ENCODE peak calls at places on chromosomes 12 and 14, in six cellular contexts. M is mammary epithelial cell, N is fibroblast of mammary gland, C is endothelial cell of umbilical vein, Y is prostate gland, J is A549. O is an unnamed sample.

GRCh38 chr12:83997425-83997824 is 915.2 kb downstream of the SLC6A15 start:
- DNase-seq in N (peak; percentile 7), J (no peak), C (no peak), Y (no peak), M (no peak), O (no peak)

GRCh38 chr12:4530982-4531586 is 7.6 kb upstream of the RAD51AP1 start:
- DNase-seq in N (no peak), C (no peak), M (no peak), Y (no peak), J (no peak), O (no peak)

GRCh38 chr12:85076688-85077430 is 40.7 kb downstream of the LRRIQ1 start:
- DNase-seq in C (peak; percentile 87), Y (peak; percentile 16), N (peak; percentile 81), M (peak; percentile 89), J (peak; percentile 44), O (peak; percentile 94)

GRCh38 chr14:103517626-103518415 is 4.8 kb downstream of the CKB start:
- DNase-seq in N (no peak), M (no peak), J (no peak), C (no peak), Y (no peak), O (no peak)

GRCh38 chr14:92426237-92426636 is 87.3 kb upstream of the RIN3 start:
- DNase-seq in M (peak; percentile 9), C (no peak), Y (no peak), N (peak; percentile 49), J (no peak), O (no peak)

GRCh38 chr12:125773033-125773432 is 707.8 kb downstream of the AACS start:
- DNase-seq in C (no peak), Y (no peak), J (peak; percentile 18), N (peak; percentile 6), M (no peak), O (peak; percentile 1)

GRCh38 chr12:120090211-120090610 is 26.3 kb downstream of the RAB35 start:
- DNase-seq in N (no peak), M (no peak), Y (no peak), J (no peak), C (no peak), O (no peak)

GRCh38 chr12:25591132-25591531 is 38.0 kb upstream of the LMNTD1 start:
- DNase-seq in M (no peak), Y (no peak), C (no peak), J (no peak), N (peak; percentile 26), O (peak; percentile 3)

GRCh38 chr14:105860615-105861580 is 334.5 kb downstream of the TMEM121 start:
- DNase-seq in Y (no peak), C (no peak), N (no peak), M (no peak), J (no peak), O (no peak)

GRCh38 chr14:35402323-35403084 is 2.0 kb downstream of the NFKBIA start:
- DNase-seq in M (peak; percentile 52), C (peak; percentile 38), N (no peak), Y (no peak), J (no peak), O (peak; percentile 45)

GRCh38 chr12:18430425-18431048 is 169.2 kb downstream of the PIK3C2G start:
- DNase-seq in J (peak; percentile 20), M (peak; percentile 38), C (peak; percentile 62), Y (peak; percentile 9), N (peak; percentile 71), O (peak; percentile 59)

GRCh38 chr14:42140831-42141279 is 534.2 kb downstream of the LRFN5 start:
- DNase-seq in N (peak; percentile 90), C (no peak), M (peak; percentile 71), Y (no peak), J (peak; percentile 4), O (peak; percentile 89)

GRCh38 chr12:49126852-49127763 is 4.1 kb downstream of the TUBA1B start:
- DNase-seq in N (no peak), J (no peak), C (no peak), Y (no peak), M (no peak), O (no peak)

GRCh38 chr12:95790912-95791849 is 617 bp upstream of the NTN4 start:
- DNase-seq in M (peak; percentile 39), J (peak; percentile 62), N (no peak), Y (peak; percentile 32), C (peak; percentile 46), O (peak; percentile 45)

GRCh38 chr12:131101703-131102492 is 148.2 kb downstream of the ADGRD1 start:
- DNase-seq in M (no peak), J (no peak), Y (no peak), C (no peak), N (no peak), O (no peak)

GRCh38 chr14:51258788-51259187 is 18.7 kb downstream of the TMX1 start:
- DNase-seq in C (no peak), J (no peak), Y (no peak), N (no peak), M (no peak), O (no peak)

GRCh38 chr14:68451676-68452387 is 341.0 kb downstream of the ZFP36L1 start:
- DNase-seq in N (peak; percentile 90), C (no peak), Y (no peak), M (no peak), J (no peak), O (no peak)

GRCh38 chr12:19654630-19655384 is 215.5 kb downstream of the AEBP2 start:
- DNase-seq in M (no peak), N (peak; percentile 15), C (peak; percentile 29), Y (no peak), J (no peak), O (no peak)

GRCh38 chr12:14605401-14605989 is 37.8 kb upstream of the PLBD1 start:
- DNase-seq in J (no peak), M (no peak), Y (no peak), N (no peak), C (no peak), O (no peak)

GRCh38 chr12:59973515-59973914 is 377.7 kb downstream of the SLC16A7 start:
- DNase-seq in J (no peak), C (peak; percentile 67), N (peak; percentile 62), M (peak; percentile 91), Y (no peak), O (peak; percentile 62)

GRCh38 chr14:48937796-48938195 is 648.4 kb downstream of the RPS29 start:
- DNase-seq in M (no peak), Y (no peak), N (peak; percentile 36), C (peak; percentile 4), J (no peak), O (peak; percentile 2)

GRCh38 chr14:33636715-33637114 is 314.2 kb downstream of the EGLN3 start:
- DNase-seq in N (no peak), J (no peak), C (no peak), Y (no peak), M (no peak), O (no peak)

GRCh38 chr12:105455250-105455649 is 124.8 kb downstream of the C12orf75 start:
- DNase-seq in N (no peak), M (peak; percentile 62), Y (peak; percentile 39), J (no peak), C (no peak), O (peak; percentile 86)

GRCh38 chr12:106632797-106633450 is 50.1 kb downstream of the RFX4 start:
- DNase-seq in J (peak; percentile 29), C (no peak), M (no peak), N (no peak), Y (no peak), O (no peak)

GRCh38 chr14:35534130-35534883 is at the start of gene INSM2:
- DNase-seq in M (no peak), C (no peak), N (no peak), J (no peak), Y (no peak), O (peak; percentile 23)

GRCh38 chr14:97977711-97978261 is 1180.6 kb downstream of the VRK1 start:
- DNase-seq in M (peak; percentile 31), C (no peak), J (no peak), N (peak; percentile 6), Y (peak; percentile 74), O (peak; percentile 68)

GRCh38 chr12:51391047-51391837 is at the start of gene GALNT6:
- DNase-seq in C (peak; percentile 28), Y (peak; percentile 29), J (peak; percentile 51), N (no peak), M (peak; percentile 39), O (peak; percentile 67)

GRCh38 chr12:108129017-108129812 is at the start of gene WSCD2:
- DNase-seq in Y (peak; percentile 13), M (peak; percentile 18), J (no peak), N (no peak), C (no peak), O (peak; percentile 27)

GRCh38 chr14:103653802-103654201 is 24.8 kb downstream of the KLC1 start:
- DNase-seq in J (no peak), N (no peak), Y (no peak), M (no peak), C (no peak), O (no peak)

GRCh38 chr14:24189460-24189859 is 844 bp upstream of the IPO4 start:
- DNase-seq in N (no peak), Y (no peak), M (no peak), J (no peak), C (no peak), O (no peak)

GRCh38 chr14:24190416-24190815 is 1.8 kb upstream of the IPO4 start:
- DNase-seq in M (no peak), C (no peak), J (no peak), N (no peak), Y (no peak), O (no peak)

GRCh38 chr14:24187538-24187915 is 1.1 kb downstream of the IPO4 start:
- DNase-seq in M (no peak), N (no peak), C (no peak), Y (no peak), J (no peak), O (no peak)

GRCh38 chr14:24188251-24189058 is at the start of gene IPO4:
- DNase-seq in M (peak; percentile 94), Y (peak; percentile 95), N (peak; percentile 97), C (peak; percentile 94), J (peak; percentile 99), O (peak; percentile 98)

GRCh38 chr14:24189059-24189375 is 401 bp upstream of the IPO4 start:
- DNase-seq in C (no peak), N (no peak), Y (no peak), J (no peak), M (no peak), O (no peak)
- H3K4me3 ChIP-seq in C (no peak overlapping the region), N (no peak overlapping the region), Y (no peak overlapping the region), J (peak overlapping the region; percentile 97), M (peak overlapping the region; percentile 87), O (peak overlapping the region; percentile 85)

DNA sequence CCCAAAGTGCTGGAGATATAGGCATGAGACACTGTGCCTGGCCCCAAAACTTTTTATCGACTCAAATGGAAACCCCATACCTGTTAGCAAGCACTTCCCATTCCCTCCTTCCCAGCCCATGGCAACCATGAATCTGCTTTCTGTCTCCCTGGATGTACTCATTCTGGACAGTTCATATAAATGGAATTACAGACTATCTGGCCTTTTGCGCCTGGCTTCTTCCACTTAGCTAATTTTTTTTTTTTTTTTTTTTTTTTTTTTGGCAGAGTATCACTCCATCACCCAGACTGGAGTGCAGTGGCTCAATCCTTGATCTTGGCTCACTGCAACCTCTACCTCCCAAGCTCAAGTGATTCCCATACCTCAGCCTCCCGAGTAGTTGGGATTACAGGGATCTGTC is 134.5 kb upstream of the MED13L start:
- DNase-seq in J (no peak), M (no peak), C (no peak), N (peak; percentile 35), Y (no peak), O (no peak)
- TF ChIP-seq CTCF in J (no peak), M (no peak), C (no peak), N (no peak), Y (no peak), O (no peak)

GRCh38 chr14:101564819-101565698 is 3.8 kb downstream of the DIO3 start:
- DNase-seq in N (no peak), Y (no peak), M (no peak), J (no peak), C (no peak), O (no peak)
- H3K4me3 ChIP-seq in N (no peak overlapping the region), Y (no peak overlapping the region), M (no peak overlapping the region), J (peak overlapping the region; percentile 58), C (no peak overlapping the region), O (no peak overlapping the region)

GRCh38 chr12:74365178-74365964 is 172.3 kb upstream of the ATXN7L3B start:
- DNase-seq in Y (no peak), M (peak; percentile 34), J (no peak), N (peak; percentile 68), C (peak; percentile 57), O (peak; percentile 66)
- TF ChIP-seq CTCF in Y (no peak), M (peak; percentile 74), J (no peak), N (peak; percentile 67), C (peak; percentile 52), O (peak; percentile 72)

O was measured in epithelial cell of esophagus.